ENCODE peak calls at places on chromosomes 5 and 9, in six cellular contexts. X is NCI-H524, Z is lung, W is retinal pigment epithelial cell, R is NT2/D1, P is K562. D is an unnamed sample.

GRCh38 chr5:4226565-4226964 is 630.9 kb downstream of the IRX1 start:
- DNase-seq in X (no peak), Z (no peak), W (no peak), R (no peak), P (no peak), D (no peak)

GRCh38 chr5:76332102-76332501 is 71.0 kb upstream of the IQGAP2 start:
- DNase-seq in X (no peak), Z (no peak), W (no peak), R (no peak), P (no peak), D (no peak)

GRCh38 chr5:10485142-10485795 is 43.6 kb downstream of the ROPN1L start:
- DNase-seq in X (peak), Z (peak), W (no peak), R (no peak), P (peak), D (no peak)

GRCh38 chr5:119255571-119256356 is 100.1 kb upstream of the TNFAIP8 start:
- DNase-seq in X (no peak), Z (no peak), W (no peak), R (peak), P (peak), D (no peak)

GRCh38 chr5:173778152-173778782 is 109.9 kb upstream of the CPEB4 start:
- DNase-seq in X (no peak), Z (no peak), W (no peak), R (no peak), P (no peak), D (no peak)

GRCh38 chr5:142816577-142816976 is 46.4 kb downstream of the ARHGAP26 start:
- DNase-seq in X (no peak), Z (no peak), W (no peak), R (no peak), P (no peak), D (no peak)

GRCh38 chr9:77846957-77847574 is 184.5 kb downstream of the GNAQ start:
- DNase-seq in X (no peak), Z (no peak), W (no peak), R (no peak), P (no peak), D (no peak)

GRCh38 chr5:64746446-64746845 is 22.0 kb downstream of the SREK1IP1 start:
- DNase-seq in X (no peak), Z (no peak), W (no peak), R (no peak), P (no peak), D (no peak)

GRCh38 chr5:170173227-170173626 is 59.6 kb upstream of the C5orf58 start:
- DNase-seq in X (no peak), Z (no peak), W (no peak), R (no peak), P (no peak), D (no peak)

GRCh38 chr9:134833294-134833880 is 47.2 kb upstream of the FCN2 start:
- DNase-seq in X (peak), Z (no peak), W (no peak), R (no peak), P (no peak), D (no peak)

GRCh38 chr9:134486127-134486995 is 155.2 kb upstream of the COL5A1 start:
- DNase-seq in X (no peak), Z (no peak), W (no peak), R (no peak), P (no peak), D (no peak)

GRCh38 chr9:130672933-130673615 is 8.7 kb downstream of the PRDM12 start:
- DNase-seq in X (no peak), Z (no peak), W (no peak), R (no peak), P (no peak), D (no peak)

GRCh38 chr5:72433520-72433919 is 73.7 kb downstream of the ZNF366 start:
- DNase-seq in X (no peak), Z (no peak), W (no peak), R (no peak), P (no peak), D (no peak)

GRCh38 chr5:30539004-30539634 is 654.4 kb upstream of the CDH6 start:
- DNase-seq in X (no peak), Z (peak), W (peak), R (no peak), P (no peak), D (no peak)

GRCh38 chr5:21071421-21071820 is 1083.4 kb upstream of the CDH18 start:
- DNase-seq in X (no peak), Z (no peak), W (no peak), R (no peak), P (no peak), D (no peak)

GRCh38 chr9:92004045-92004392 is 54.0 kb upstream of the ROR2 start:
- DNase-seq in X (no peak), Z (no peak), W (no peak), R (no peak), P (no peak), D (no peak)

GRCh38 chr9:108156270-108156998 is 666.9 kb upstream of the KLF4 start:
- DNase-seq in X (no peak), Z (no peak), W (no peak), R (no peak), P (peak), D (no peak)

GRCh38 chr9:4850611-4851010 is 57.9 kb downstream of the RCL1 start:
- DNase-seq in X (no peak), Z (no peak), W (no peak), R (no peak), P (no peak), D (no peak)

GRCh38 chr5:148970228-148970627 is 92.6 kb downstream of the SH3TC2 start:
- DNase-seq in X (no peak), Z (peak), W (no peak), R (peak), P (no peak), D (no peak)

GRCh38 chr5:98187945-98188344 is 585.5 kb upstream of the RGMB start:
- DNase-seq in X (no peak), Z (no peak), W (no peak), R (no peak), P (no peak), D (no peak)

GRCh38 chr9:35867538-35867937 is 2.7 kb downstream of the OR13J1 start:
- DNase-seq in X (no peak), Z (peak), W (no peak), R (no peak), P (no peak), D (no peak)

GRCh38 chr9:4366649-4367330 is 66.9 kb upstream of the GLIS3 start:
- DNase-seq in X (peak), Z (no peak), W (no peak), R (peak), P (peak), D (no peak)

GRCh38 chr5:65394078-65394477 is 87.6 kb downstream of the ADAMTS6 start:
- DNase-seq in X (no peak), Z (no peak), W (no peak), R (no peak), P (no peak), D (no peak)

GRCh38 chr5:135079282-135079681 is 45.3 kb upstream of the PITX1 start:
- DNase-seq in X (no peak), Z (no peak), W (no peak), R (no peak), P (no peak), D (no peak)

GRCh38 chr5:144247131-144247530 is 76.5 kb downstream of the KCTD16 start:
- DNase-seq in X (no peak), Z (no peak), W (no peak), R (no peak), P (no peak), D (no peak)

GRCh38 chr5:72523960-72524582 is 16.9 kb upstream of the ZNF366 start:
- DNase-seq in X (peak), Z (no peak), W (peak), R (peak), P (no peak), D (no peak)

GRCh38 chr5:68817696-68818695 is 275.8 kb upstream of the SLC30A5 start:
- DNase-seq in X (no peak), Z (no peak), W (no peak), R (peak), P (no peak), D (no peak)

GRCh38 chr5:15495026-15495425 is 5.0 kb upstream of the FBXL7 start:
- DNase-seq in X (peak), Z (no peak), W (no peak), R (no peak), P (no peak), D (no peak)

GRCh38 chr5:135289651-135290050 is 109.4 kb downstream of the MACROH2A1 start:
- DNase-seq in X (no peak), Z (no peak), W (no peak), R (no peak), P (no peak), D (no peak)

GRCh38 chr5:172356527-172356926 is 73.0 kb upstream of the UBTD2 start:
- DNase-seq in X (no peak), Z (no peak), W (no peak), R (no peak), P (no peak), D (no peak)

GRCh38 chr5:4561403-4561802 is 578.7 kb upstream of the ADAMTS16 start:
- DNase-seq in X (no peak), Z (no peak), W (no peak), R (no peak), P (no peak), D (no peak)

GRCh38 chr5:109164001-109164400 is 245.8 kb downstream of the PJA2 start:
- DNase-seq in X (no peak), Z (no peak), W (no peak), R (no peak), P (no peak), D (no peak)